ENCODE peak calls at places on chromosomes 7 and 10, in nine cellular contexts. J, C, D, R, S, A, K, M and Q are unnamed samples.

GRCh38 chr7:106752345-106752744 is 91.4 kb upstream of the CCDC71L start:
- DNase-seq in K (no peak), D (no peak), A (no peak), S (no peak), C (no peak), M (no peak), J (no peak), R (no peak), Q (no peak)

GRCh38 chr10:8144496-8144895 is 90.0 kb downstream of the GATA3 start:
- DNase-seq in S (no peak), A (no peak), R (no peak), J (no peak), M (no peak), K (no peak), C (no peak), D (no peak), Q (no peak)

GRCh38 chr7:134901389-134902020 is 84.8 kb upstream of the AGBL3 start:
- DNase-seq in M (no peak), S (no peak), D (no peak), J (no peak), C (no peak), A (no peak), K (no peak), R (no peak), Q (no peak)

GRCh38 chr10:122159159-122159970 is 111.7 kb upstream of the BTBD16 start:
- DNase-seq in D (no peak), K (no peak), S (no peak), R (no peak), A (no peak), J (no peak), M (no peak), C (no peak), Q (no peak)

GRCh38 chr10:98267894-98268693 is at the start of gene LOXL4:
- DNase-seq in C (peak), K (no peak), S (peak), D (peak), M (no peak), R (no peak), J (peak), A (peak), Q (peak)

GRCh38 chr7:151469281-151469680 is 29.3 kb upstream of the CRYGN start:
- DNase-seq in R (no peak), A (no peak), S (no peak), C (no peak), D (no peak), M (no peak), K (no peak), J (peak), Q (no peak)

GRCh38 chr7:142933092-142933475 is 462 bp downstream of the TRPV5 start:
- DNase-seq in K (no peak), S (no peak), J (no peak), A (no peak), M (no peak), C (no peak), R (no peak), D (no peak), Q (no peak)

GRCh38 chr7:94623820-94624219 is 32.1 kb downstream of the SGCE start:
- DNase-seq in R (no peak), D (no peak), J (no peak), K (no peak), S (no peak), M (no peak), C (no peak), A (no peak), Q (no peak)

GRCh38 chr10:63262674-63263073 is 129.5 kb downstream of the NRBF2 start:
- DNase-seq in D (no peak), C (no peak), J (no peak), M (no peak), A (no peak), S (no peak), R (no peak), K (no peak), Q (no peak)

GRCh38 chr7:44042221-44042620 is 2.3 kb upstream of the DBNL start:
- DNase-seq in A (no peak), K (no peak), C (no peak), S (no peak), M (no peak), D (no peak), R (no peak), J (no peak), Q (no peak)

GRCh38 chr7:80587538-80587937 is 50.9 kb upstream of the CD36 start:
- DNase-seq in S (no peak), D (no peak), M (no peak), C (no peak), K (no peak), A (no peak), R (no peak), J (no peak), Q (no peak)

GRCh38 chr10:59625842-59626522 is 83.7 kb downstream of the SLC16A9 start:
- DNase-seq in C (peak), A (peak), J (peak), D (peak), M (peak), R (peak), K (peak), S (peak), Q (peak)

GRCh38 chr7:25696565-25696964 is 455.4 kb upstream of the NFE2L3 start:
- DNase-seq in R (no peak), J (no peak), D (no peak), A (no peak), K (no peak), C (no peak), M (no peak), S (no peak), Q (no peak)

DNA sequence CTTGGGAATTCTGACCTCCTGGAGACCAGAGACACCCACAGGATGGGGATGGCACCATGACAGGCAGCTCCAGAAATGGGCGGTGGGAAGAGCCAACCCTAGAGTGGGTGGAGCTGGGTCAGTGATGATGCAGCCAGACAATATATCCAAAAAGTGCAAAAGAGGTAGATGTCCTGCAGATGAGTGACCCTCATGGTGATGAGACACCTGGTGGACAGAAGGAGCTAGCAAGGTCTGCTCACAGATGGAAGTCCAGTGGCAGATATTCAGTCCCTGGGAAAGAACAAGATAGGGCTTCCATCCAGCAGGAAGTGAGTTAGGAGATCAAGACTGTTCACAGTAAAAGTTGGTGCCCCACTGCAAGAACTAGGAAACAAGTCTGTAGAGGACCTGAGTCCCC is 19.2 kb upstream of the GRB10 start:
- DNase-seq in C (no peak), J (no peak), M (no peak), R (no peak), A (no peak), S (no peak), K (no peak), D (no peak), Q (no peak)
- TF ChIP-seq CTCF in C (no peak), J (no peak), M (no peak), R (no peak), A (peak), S (no peak), K (no peak), D (no peak), Q (no peak)

GRCh38 chr10:1360011-1360580 is 303.9 kb downstream of the WDR37 start:
- DNase-seq in R (peak), D (no peak), M (no peak), C (no peak), A (no peak), J (no peak), K (no peak), S (peak), Q (peak)
- TF ChIP-seq CTCF in R (peak), D (no peak), M (peak), C (no peak), A (no peak), J (no peak), K (no peak), S (peak), Q (peak)

GRCh38 chr7:78019457-78020130 is 221.0 kb downstream of the PHTF2 start:
- DNase-seq in A (peak), J (peak), S (peak), K (peak), M (peak), D (peak), R (peak), C (peak), Q (peak)

GRCh38 chr7:78017621-78018100 is 219.1 kb downstream of the PHTF2 start:
- DNase-seq in K (no peak), R (no peak), A (no peak), D (no peak), M (no peak), J (no peak), S (no peak), C (no peak), Q (no peak)

GRCh38 chr7:78020131-78020873 is 221.7 kb downstream of the PHTF2 start:
- DNase-seq in A (peak), R (peak), M (no peak), K (peak), D (peak), J (peak), C (peak), S (peak), Q (peak)

GRCh38 chr7:78020874-78021249 is 222.3 kb downstream of the PHTF2 start:
- DNase-seq in C (no peak), J (no peak), R (no peak), M (no peak), S (no peak), D (peak), A (no peak), K (no peak), Q (no peak)

DNA sequence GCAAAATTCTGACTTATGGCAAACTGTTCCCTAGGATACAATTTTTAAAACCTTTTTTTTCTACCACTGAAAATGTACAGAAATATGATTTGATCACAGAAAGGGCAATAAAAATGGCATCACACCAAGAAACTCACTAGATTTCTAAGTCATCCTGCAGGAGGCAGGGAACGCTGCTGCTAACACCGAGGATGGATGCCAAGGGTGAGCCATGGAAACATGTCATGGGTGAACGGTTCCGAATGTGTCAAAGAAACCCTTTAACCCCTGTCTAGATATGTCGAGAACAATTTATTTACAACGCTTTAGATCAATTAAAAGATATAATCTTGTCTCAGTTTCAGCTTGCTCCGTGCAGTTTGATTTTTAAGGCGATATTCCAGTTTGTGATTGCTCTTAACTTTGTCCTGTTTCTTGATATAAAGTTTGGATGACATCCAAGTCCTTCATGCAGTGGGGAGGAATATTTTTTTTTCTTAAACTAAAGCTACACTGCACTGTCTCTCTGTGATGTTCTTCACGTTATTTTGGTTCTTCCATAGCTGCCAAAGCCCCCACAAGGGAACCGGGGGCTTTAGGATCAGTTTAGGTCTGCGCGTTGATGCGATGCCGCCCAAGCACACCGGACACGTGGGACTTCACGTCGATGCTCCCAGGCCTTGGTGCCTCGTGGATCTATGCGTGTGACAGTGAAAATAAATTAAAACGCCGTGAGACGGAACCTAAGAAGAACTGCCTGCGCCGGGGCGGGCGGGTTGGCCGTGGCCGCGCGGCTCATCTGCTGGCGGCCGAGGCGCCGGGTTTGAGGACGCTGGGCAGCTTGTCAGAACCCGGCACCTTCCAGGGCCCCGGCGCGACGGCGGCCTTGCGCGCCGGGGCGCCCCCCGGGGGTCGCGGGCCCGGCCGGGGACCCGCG is 220.2 kb downstream of the PHTF2 start:
- DNase-seq in J (peak), A (peak), D (peak), S (peak), M (no peak), C (peak), R (no peak), K (peak), Q (peak)
- TF ChIP-seq CTCF in J (peak), A (no peak), D (no peak), S (no peak), M (no peak), C (no peak), R (no peak), K (no peak), Q (no peak)

GRCh38 chr7:149873968-149874643 is at the start of gene ATP6V0E2:
- DNase-seq in M (no peak), A (no peak), K (no peak), R (no peak), D (no peak), S (no peak), J (no peak), C (peak), Q (no peak)

GRCh38 chr7:149872419-149873073 is 1.2 kb upstream of the ATP6V0E2 start:
- DNase-seq in K (peak), R (peak), J (peak), D (peak), M (no peak), C (peak), A (peak), S (peak), Q (peak)

GRCh38 chr7:149874644-149875028 is 867 bp downstream of the ATP6V0E2 start:
- DNase-seq in D (no peak), K (no peak), R (no peak), S (no peak), C (no peak), J (no peak), A (no peak), M (no peak), Q (no peak)

GRCh38 chr7:149871576-149871975 is 2.2 kb upstream of the ATP6V0E2 start:
- DNase-seq in M (no peak), C (no peak), A (no peak), D (no peak), K (no peak), S (no peak), R (no peak), J (no peak), Q (no peak)

DNA sequence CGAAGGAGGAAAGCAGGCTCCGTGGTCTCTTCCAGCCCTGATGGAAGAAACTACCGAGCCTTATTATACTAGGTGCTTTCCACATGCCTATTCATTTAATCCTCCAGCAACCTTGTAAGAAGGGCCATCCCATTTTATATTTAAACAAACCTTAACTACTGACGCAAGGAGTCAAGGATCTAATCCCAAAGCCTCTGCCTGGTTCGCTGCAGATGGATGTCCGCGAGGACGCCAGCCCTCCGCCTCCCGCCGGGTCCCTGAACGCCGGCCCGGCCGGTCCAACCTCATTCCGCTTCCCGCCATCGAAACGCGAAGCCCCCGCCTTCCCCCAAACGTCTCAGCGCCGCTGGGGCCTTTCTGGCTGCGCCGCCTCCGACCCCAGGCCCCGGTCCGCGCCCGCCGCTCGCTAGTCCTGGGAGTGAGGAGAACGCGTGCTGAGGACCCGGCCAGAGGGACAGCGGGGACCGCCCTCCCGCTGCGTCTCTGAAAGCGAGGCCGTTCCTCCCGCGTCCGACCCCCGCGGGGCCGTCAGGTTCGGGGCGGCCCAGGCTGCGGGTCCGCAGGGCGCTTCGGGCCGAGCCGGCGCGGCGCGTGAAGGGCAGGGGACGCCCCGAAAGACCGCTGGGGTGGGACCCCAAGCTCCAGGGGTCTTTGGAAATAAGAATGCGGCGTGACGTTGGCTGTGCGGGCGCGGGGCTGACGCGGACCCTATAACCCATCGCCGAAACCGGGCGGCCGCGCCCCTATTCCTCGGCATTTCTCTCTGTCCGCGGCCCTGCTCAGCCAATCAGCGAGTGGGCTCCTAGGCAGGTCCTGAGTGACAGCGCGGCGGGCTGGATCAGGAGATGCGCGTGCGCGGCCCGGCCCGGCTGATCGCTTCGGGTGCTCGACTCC is 448 bp upstream of the ATP6V0E2 start:
- DNase-seq in R (peak), D (peak), S (peak), C (peak), M (peak), K (peak), A (peak), J (peak), Q (peak)
- TF ChIP-seq CTCF in R (no peak), D (no peak), S (no peak), C (no peak), M (no peak), K (no peak), A (no peak), J (no peak), Q (no peak)

DNA sequence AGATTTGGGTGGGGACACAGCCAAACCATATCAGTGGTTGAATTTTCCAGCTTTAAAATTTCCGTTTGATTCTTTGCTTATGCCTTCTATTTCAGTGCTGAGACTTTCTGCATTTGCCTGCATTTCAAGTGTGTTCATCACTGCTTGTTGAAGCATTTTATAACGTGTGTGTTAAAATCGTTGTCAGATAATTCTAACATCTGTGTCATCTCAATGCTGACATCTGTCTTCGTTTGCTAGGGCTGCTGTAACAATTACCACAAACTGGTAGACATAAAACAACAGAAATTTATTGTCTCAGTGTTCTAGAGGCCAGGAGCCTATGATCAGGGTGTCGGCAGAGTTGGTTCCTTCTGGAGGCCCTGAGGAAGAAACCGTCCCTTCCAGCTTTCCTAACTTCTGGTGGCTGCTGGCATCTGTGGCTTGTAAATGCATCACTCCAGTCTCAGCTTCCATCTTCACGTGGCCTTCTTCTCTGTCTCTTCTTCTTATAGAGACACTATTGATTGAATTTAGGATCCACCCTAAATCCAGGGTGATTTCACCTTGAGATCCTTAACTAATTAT is 71.1 kb upstream of the SDK1 start:
- DNase-seq in C (no peak), D (no peak), A (no peak), K (no peak), J (no peak), R (no peak), M (no peak), S (no peak), Q (no peak)
- TF ChIP-seq CTCF in C (no peak), D (no peak), A (no peak), K (no peak), J (no peak), R (no peak), M (no peak), S (no peak), Q (no peak)

GRCh38 chr10:128993911-128994538 is 473.0 kb upstream of the MGMT start:
- DNase-seq in K (no peak), C (no peak), J (no peak), S (no peak), A (no peak), D (no peak), M (no peak), R (no peak), Q (no peak)
- TF ChIP-seq CTCF in K (no peak), C (no peak), J (no peak), S (no peak), A (no peak), D (no peak), M (no peak), R (no peak), Q (no peak)

DNA sequence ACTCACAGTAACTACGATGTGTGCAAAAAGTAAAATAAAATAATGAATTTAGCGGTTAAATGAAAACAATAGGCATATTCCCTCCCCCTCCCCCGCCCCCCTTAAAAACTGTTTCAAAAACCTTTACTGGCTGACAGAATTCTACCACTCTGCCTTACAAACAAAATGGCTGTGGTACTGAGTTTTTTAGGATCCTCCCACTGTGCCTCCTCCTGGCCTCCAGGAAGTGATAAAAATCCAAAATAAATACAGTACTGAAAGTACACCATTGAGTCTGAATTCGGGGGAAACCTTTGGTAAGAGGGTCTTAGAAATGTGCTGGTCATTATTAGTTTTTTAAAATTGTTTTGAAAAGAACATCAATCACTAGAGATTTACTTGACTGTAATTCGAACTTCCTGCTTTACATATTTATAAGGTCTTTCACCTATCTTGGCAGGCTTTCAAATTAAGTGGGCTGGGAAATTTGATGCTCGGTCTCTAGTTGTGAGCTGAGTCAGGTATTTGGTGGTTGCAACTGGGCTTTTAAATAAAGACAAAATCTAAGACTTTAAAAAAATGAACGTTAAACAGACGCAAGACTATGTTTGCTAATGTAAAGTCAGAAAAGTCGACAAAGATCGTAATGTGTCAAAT is 32.5 kb upstream of the EPC1 start:
- DNase-seq in M (no peak), C (peak), K (peak), D (peak), S (no peak), R (peak), J (peak), A (no peak), Q (peak)
- TF ChIP-seq CTCF in M (no peak), C (no peak), K (no peak), D (no peak), S (no peak), R (no peak), J (no peak), A (no peak), Q (no peak)